ENCODE peak calls at places on chromosomes 7 and 10, in seven cellular contexts. Z is ascending aorta, G is foreskin fibroblast, E is GM12865, A is esophagus squamous epithelium, R is psoas muscle, V is astrocyte of the spinal cord. B is an unnamed sample.

GRCh38 chr10:21801609-21802008 is 201.9 kb downstream of the DNAJC1 start:
- DNase-seq in A (no peak), E (no peak), Z (no peak), G (no peak), R (no peak), V (no peak), B (no peak)

GRCh38 chr7:36393826-36394225 is 4.2 kb downstream of the ANLN start:
- DNase-seq in Z (no peak), R (no peak), E (no peak), G (no peak), V (no peak), A (no peak), B (no peak)

GRCh38 chr7:40133561-40134427 is 628 bp downstream of the MPLKIP start:
- DNase-seq in R (no peak), V (peak), A (no peak), G (no peak), Z (no peak), E (peak), B (peak)

GRCh38 chr7:101582971-101583370 is 46.1 kb downstream of the MYL10 start:
- DNase-seq in R (no peak), A (no peak), Z (no peak), E (no peak), V (no peak), G (no peak), B (no peak)

GRCh38 chr7:74217455-74218342 is 7.9 kb downstream of the LAT2 start:
- DNase-seq in A (no peak), G (no peak), R (no peak), V (no peak), E (peak), Z (no peak), B (no peak)

GRCh38 chr10:70324341-70324861 is 40.6 kb upstream of the NPFFR1 start:
- DNase-seq in Z (no peak), V (no peak), A (no peak), R (no peak), E (peak), G (no peak), B (no peak)

GRCh38 chr7:159098795-159099194 is 45.9 kb downstream of the VIPR2 start:
- DNase-seq in Z (peak), V (no peak), A (no peak), E (no peak), R (no peak), G (peak), B (no peak)

GRCh38 chr10:118802126-118802793 is 47.5 kb upstream of the CACUL1 start:
- DNase-seq in E (no peak), Z (no peak), R (no peak), G (no peak), A (no peak), V (no peak), B (no peak)

GRCh38 chr7:44776211-44776610 is 20.3 kb upstream of the PPIA start:
- DNase-seq in Z (no peak), V (no peak), R (no peak), G (no peak), E (no peak), A (no peak), B (no peak)

DNA sequence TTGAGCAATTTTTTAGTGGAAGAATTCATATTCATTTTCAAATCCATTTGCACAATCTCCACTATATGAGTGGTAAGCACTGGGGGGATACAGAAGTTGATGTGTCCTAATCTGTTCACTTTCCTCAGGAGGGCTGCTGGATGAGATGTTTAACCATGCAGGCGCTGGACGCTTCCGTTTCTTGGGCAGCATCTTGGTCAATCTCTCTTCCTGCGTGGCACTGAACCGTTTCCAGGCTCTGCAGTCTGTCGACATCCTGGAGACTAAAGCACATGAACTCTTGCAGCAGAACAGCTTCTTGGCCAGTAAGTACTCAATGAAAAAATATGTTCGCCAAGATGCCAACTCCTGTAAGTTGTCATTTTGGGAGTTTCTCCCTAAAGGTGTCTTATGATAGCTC is 179.3 kb downstream of the ABCA13 start:
- DNase-seq in G (no peak), E (no peak), R (no peak), Z (no peak), V (no peak), A (no peak), B (no peak)
- H3K4me3 ChIP-seq in G (no peak), E (no peak), R (no peak), Z (no peak), V (no peak), A (no peak), B (no peak)

GRCh38 chr10:6643962-6644361 is 63.9 kb upstream of the PRKCQ start:
- DNase-seq in R (no peak), A (no peak), G (no peak), Z (no peak), V (no peak), E (no peak), B (no peak)

GRCh38 chr10:6649903-6650302 is 69.8 kb upstream of the PRKCQ start:
- DNase-seq in G (no peak), R (no peak), E (no peak), V (no peak), Z (no peak), A (no peak), B (no peak)

GRCh38 chr10:6650580-6650979 is 70.5 kb upstream of the PRKCQ start:
- DNase-seq in R (no peak), A (no peak), G (no peak), E (no peak), Z (no peak), V (no peak), B (no peak)

GRCh38 chr10:6649107-6649720 is 69.1 kb upstream of the PRKCQ start:
- DNase-seq in G (no peak), E (no peak), V (no peak), A (no peak), Z (no peak), R (no peak), B (peak)

GRCh38 chr10:6647811-6648526 is 67.9 kb upstream of the PRKCQ start:
- DNase-seq in E (peak), R (no peak), A (no peak), G (no peak), Z (no peak), V (no peak), B (peak)
- TF ChIP-seq CTCF in E (peak), R (peak), A (peak), G (peak), Z (peak), V (peak), B (peak)

GRCh38 chr7:27359737-27360136 is 117.1 kb downstream of the EVX1 start:
- DNase-seq in G (no peak), A (no peak), R (no peak), E (no peak), Z (no peak), V (no peak), B (no peak)

GRCh38 chr7:27361522-27361921 is 118.9 kb downstream of the EVX1 start:
- DNase-seq in E (no peak), R (no peak), A (no peak), G (no peak), V (no peak), Z (no peak), B (no peak)

GRCh38 chr7:27364344-27364758 is 121.7 kb downstream of the EVX1 start:
- DNase-seq in A (no peak), V (peak), G (peak), R (peak), E (no peak), Z (peak), B (peak)

GRCh38 chr7:27359167-27359731 is 116.6 kb downstream of the EVX1 start:
- DNase-seq in A (no peak), G (no peak), E (no peak), Z (no peak), V (no peak), R (no peak), B (no peak)

GRCh38 chr7:27362026-27362425 is 119.4 kb downstream of the EVX1 start:
- DNase-seq in G (no peak), R (no peak), E (no peak), V (no peak), Z (no peak), A (no peak), B (no peak)
- H3K4me3 ChIP-seq in G (no peak), R (no peak), E (no peak), V (no peak), Z (no peak), A (no peak), B (no peak)

GRCh38 chr7:80133361-80134104 is 1.1 kb upstream of the GNAI1 start:
- DNase-seq in E (no peak), Z (no peak), A (no peak), R (no peak), G (no peak), V (no peak), B (peak)
- TF ChIP-seq CTCF in E (no peak), Z (no peak), A (no peak), R (peak), G (no peak), V (no peak), B (peak)

DNA sequence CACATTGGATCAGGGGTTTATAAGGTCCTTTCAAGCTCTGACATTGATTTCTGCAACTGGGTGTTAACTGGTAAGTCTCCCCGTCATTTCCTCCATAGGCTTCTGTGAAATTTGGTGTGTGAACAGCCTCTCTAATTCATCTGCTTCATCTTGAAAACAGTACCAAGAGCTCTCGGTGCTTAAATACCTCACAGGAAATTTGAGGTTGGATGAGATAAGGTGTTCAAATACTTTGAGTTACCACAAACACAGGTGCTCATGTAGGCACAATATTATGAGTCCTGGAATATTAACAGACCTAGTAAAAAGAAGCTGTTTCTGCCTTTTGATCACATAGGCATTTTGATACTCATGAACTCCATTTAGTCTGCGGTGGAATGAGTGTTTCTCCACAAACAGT is 85.2 kb downstream of the RTKN2 start:
- DNase-seq in G (no peak), R (no peak), E (peak), V (no peak), Z (no peak), A (no peak), B (no peak)
- H3K4me3 ChIP-seq in G (no peak), R (no peak), E (no peak), V (no peak), Z (no peak), A (no peak), B (no peak)

DNA sequence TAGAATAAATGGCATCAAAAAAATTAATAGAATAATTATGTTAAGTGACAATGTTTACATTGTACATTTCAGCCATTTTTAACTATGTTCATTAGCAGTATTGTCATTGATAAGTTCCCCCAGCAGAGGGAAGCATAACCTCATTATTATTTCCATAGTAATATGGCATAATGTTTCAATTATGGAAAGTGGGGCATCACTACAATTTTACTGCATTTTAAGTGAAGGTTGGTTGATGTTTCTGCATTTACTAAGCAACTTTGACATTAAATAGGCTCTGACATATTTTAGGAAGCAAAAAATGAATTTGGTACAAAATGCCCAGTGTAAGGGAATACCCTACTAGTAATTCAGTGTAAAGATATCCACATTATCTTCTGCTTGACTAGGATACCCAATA is 218.3 kb downstream of the SEMA3A start:
- DNase-seq in R (no peak), V (peak), Z (no peak), A (no peak), E (peak), G (peak), B (peak)
- TF ChIP-seq CTCF in R (peak), V (peak), Z (peak), A (no peak), E (peak), G (peak), B (peak)

B was measured in fibroblast of mammary gland.